ENCODE peak calls at places on chromosomes 12 and 14, in four cellular contexts. S is neuronal stem cell, E is H1, P is mesenchymal stem cell. V is an unnamed sample.

GRCh38 chr12:95796225-95796981 is 5.8 kb upstream of the NTN4 start:
- DNase-seq in S (no peak), E (no peak), P (peak), V (peak)

GRCh38 chr12:6943719-6944380 is at the start of the genes C12orf57 and RNU7-1:
- DNase-seq in S (peak), E (no peak), P (peak), V (peak)

GRCh38 chr12:124767075-124767821 is 96.4 kb downstream of the SCARB1 start:
- DNase-seq in S (peak), E (no peak), P (peak), V (peak)

GRCh38 chr14:24098927-24099813 is 5.1 kb downstream of the PCK2 start:
- DNase-seq in S (no peak), E (no peak), P (no peak), V (no peak)

GRCh38 chr12:76670776-76671175 is 93.1 kb upstream of the ZDHHC17 start:
- DNase-seq in S (no peak), E (no peak), P (peak), V (no peak)

GRCh38 chr14:61152851-61153364 is 128.2 kb downstream of the TMEM30B start:
- DNase-seq in S (no peak), E (no peak), P (no peak), V (peak)

GRCh38 chr12:121753844-121754264 is 39.6 kb downstream of the RHOF start:
- DNase-seq in S (no peak), E (no peak), P (no peak), V (no peak)

GRCh38 chr14:102396531-102396930 is 33.8 kb downstream of the TECPR2 start:
- DNase-seq in S (no peak), E (no peak), P (no peak), V (no peak)

GRCh38 chr12:120368789-120369475 is at the start of gene MSI1:
- DNase-seq in S (no peak), E (no peak), P (no peak), V (no peak)

GRCh38 chr12:11780521-11781101 is 131.1 kb downstream of the ETV6 start:
- DNase-seq in S (no peak), E (no peak), P (no peak), V (no peak)

GRCh38 chr14:104333903-104334811 is 195.8 kb downstream of the KIF26A start:
- DNase-seq in S (no peak), E (no peak), P (no peak), V (no peak)

GRCh38 chr14:59424707-59425106 is 40.5 kb downstream of the GPR135 start:
- DNase-seq in S (no peak), E (no peak), P (no peak), V (no peak)

GRCh38 chr12:111355181-111355925 is 13.5 kb downstream of the PHETA1 start:
- DNase-seq in S (no peak), E (no peak), P (no peak), V (no peak)

GRCh38 chr12:6292606-6293005 is 17.9 kb upstream of the PLEKHG6 start:
- DNase-seq in S (no peak), E (no peak), P (peak), V (peak)

GRCh38 chr14:96627386-96627785 is 125.2 kb downstream of the PAPOLA start:
- DNase-seq in S (no peak), E (no peak), P (no peak), V (no peak)

GRCh38 chr12:98358144-98358543 is 157.2 kb upstream of the TMPO start:
- DNase-seq in S (no peak), E (no peak), P (no peak), V (no peak)

GRCh38 chr12:92730758-92731157 is 28.0 kb downstream of the PLEKHG7 start:
- DNase-seq in S (no peak), E (no peak), P (no peak), V (no peak)

GRCh38 chr12:131230340-131231099 is 276.8 kb downstream of the ADGRD1 start:
- DNase-seq in S (no peak), E (no peak), P (no peak), V (no peak)

GRCh38 chr14:64673329-64673728 is 30.9 kb upstream of the PLEKHG3 start:
- DNase-seq in S (no peak), E (no peak), P (no peak), V (no peak)

GRCh38 chr14:55270832-55271571 is at the start of gene FBXO34:
- DNase-seq in S (peak), E (peak), P (peak), V (peak)

GRCh38 chr14:55272922-55273321 is 1.7 kb downstream of the FBXO34 start:
- DNase-seq in S (no peak), E (no peak), P (peak), V (peak)

GRCh38 chr14:55274144-55274543 is 2.9 kb downstream of the FBXO34 start:
- DNase-seq in S (no peak), E (no peak), P (peak), V (peak)

GRCh38 chr14:55272415-55272786 is 1.2 kb downstream of the FBXO34 start:
- DNase-seq in S (no peak), E (no peak), P (no peak), V (no peak)

GRCh38 chr14:55271572-55272414 is 572 bp downstream of the FBXO34 start:
- DNase-seq in S (peak), E (no peak), P (peak), V (peak)
- H2BK12ac ChIP-seq in S (no peak), E (peak), P (peak), V (no peak)

DNA sequence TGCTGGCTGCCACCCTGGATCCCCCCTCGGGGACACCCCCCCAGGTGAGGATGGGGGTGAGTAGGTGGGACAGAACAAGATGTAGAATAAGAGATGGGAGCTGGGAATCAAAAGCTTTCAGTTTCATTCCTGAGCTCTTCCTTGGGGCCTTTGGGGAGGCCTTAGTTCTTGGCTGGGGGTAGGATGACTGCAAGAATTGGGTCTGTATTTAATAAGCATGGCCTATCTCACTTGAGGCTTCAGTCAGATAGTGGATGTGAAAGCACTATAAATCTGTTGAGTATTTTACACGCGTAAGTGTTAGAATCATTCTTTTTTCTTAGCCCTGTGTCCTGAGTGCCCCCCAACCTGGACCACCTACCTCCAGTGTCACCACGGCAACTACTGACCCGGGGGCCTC is 4.6 kb downstream of the MBD6 start:
- DNase-seq in S (no peak), E (no peak), P (no peak), V (no peak)
- H3K9ac ChIP-seq in S (no peak), E (no peak), P (peak), V (no peak)

DNA sequence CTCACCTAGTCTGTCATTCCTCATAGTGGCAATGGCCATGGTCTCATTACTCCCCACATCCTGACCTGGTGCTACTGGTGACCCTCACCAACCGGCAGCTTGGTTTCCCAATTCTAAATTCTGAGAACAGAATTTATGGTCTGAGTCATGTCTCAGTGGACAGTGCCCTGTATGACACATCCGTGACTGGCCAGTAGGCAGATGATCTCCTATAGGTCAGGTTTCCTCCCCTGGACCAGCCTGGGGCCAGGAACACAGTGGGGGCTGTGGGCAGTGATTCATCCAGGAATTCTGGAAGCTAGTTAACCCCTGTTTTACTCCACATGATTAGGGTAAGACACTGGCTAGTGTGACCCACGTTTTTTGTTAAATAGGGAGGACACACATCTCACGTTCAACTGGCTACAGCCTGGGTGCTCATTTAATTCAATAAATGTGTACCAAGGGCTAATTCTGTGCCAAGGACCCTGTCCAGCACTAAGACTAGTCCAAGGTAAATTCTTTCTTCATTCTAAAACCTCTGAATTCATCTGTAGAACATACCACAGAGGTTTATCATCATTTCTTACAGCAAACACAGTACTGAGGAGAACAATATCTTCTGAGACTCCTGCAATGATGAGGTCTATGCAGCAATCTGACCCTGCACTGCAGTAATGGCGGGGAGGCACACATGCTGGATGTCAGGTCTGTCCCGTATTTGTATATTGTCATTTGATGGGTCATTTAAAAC is 249.6 kb upstream of the TBX3 start:
- DNase-seq in S (no peak), E (no peak), P (peak), V (peak)
- H3K4me3 ChIP-seq in S (no peak), E (no peak), P (peak), V (no peak)

GRCh38 chr12:116302200-116303075 is 24.9 kb upstream of the MED13L start:
- DNase-seq in S (peak), E (no peak), P (no peak), V (no peak)

GRCh38 chr12:116304621-116305020 is 27.1 kb upstream of the MED13L start:
- DNase-seq in S (no peak), E (no peak), P (no peak), V (no peak)

GRCh38 chr12:116303929-116304328 is 26.4 kb upstream of the MED13L start:
- DNase-seq in S (no peak), E (no peak), P (no peak), V (peak)

GRCh38 chr12:116299548-116300150 is 22.2 kb upstream of the MED13L start:
- DNase-seq in S (no peak), E (no peak), P (no peak), V (no peak)

GRCh38 chr12:116303076-116303465 is 25.6 kb upstream of the MED13L start:
- DNase-seq in S (no peak), E (no peak), P (no peak), V (no peak)
- H2BK12ac ChIP-seq in S (no peak), E (no peak), P (no peak), V (no peak)

GRCh38 chr14:54621686-54622085 is 54.8 kb downstream of the SAMD4A start:
- DNase-seq in S (no peak), E (no peak), P (no peak), V (no peak)
- H3K9ac ChIP-seq in S (no peak), E (no peak), P (peak), V (no peak)

DNA sequence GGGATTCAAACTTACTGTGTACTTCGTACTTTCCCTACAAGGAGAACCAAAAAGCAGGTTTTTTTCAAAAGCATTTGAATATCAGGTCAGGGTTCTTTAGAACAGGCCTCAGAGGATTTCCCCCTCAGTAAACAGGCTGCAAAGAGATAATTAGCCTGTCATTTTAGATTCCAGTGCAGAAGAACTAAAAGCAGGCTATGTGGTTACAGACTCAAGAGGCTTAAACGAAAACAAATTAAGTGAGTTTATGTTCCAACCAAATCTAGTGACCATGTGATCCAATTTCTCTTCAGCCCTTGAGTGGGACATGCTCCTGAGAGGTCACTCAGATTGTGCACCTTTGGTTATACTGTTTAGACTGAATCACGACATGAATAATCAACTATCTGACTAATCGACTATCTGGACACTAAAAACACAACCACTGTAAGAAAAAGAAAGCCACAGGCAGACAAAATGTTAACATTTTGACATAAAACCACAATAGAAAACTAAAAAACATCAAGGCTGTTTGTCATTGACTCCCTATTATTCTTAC is 4.5 kb downstream of the TMED8 start:
- DNase-seq in S (peak), E (no peak), P (peak), V (no peak)
- H3K4me3 ChIP-seq in S (no peak), E (no peak), P (no peak), V (no peak)